ENCODE peak calls at places on chromosomes 3 and 15, in ten cellular contexts. P, B, D, I, U, R, Z, Q, M and E are unnamed samples.

GRCh38 chr3:90132220-90132619 is 1024.8 kb downstream of the EPHA3 start:
- DNase-seq in P (no peak), B (no peak), D (no peak), I (no peak), U (no peak), R (no peak), Z (no peak), Q (no peak), M (no peak), E (no peak)

GRCh38 chr15:95690631-95691340 is 639.7 kb upstream of the NR2F2 start:
- DNase-seq in P (no peak), B (no peak), D (no peak), I (no peak), U (no peak), R (no peak), Z (no peak), Q (no peak), M (no peak), E (no peak)

GRCh38 chr3:156577731-156578130 is 22.8 kb upstream of the SSR3 start:
- DNase-seq in P (no peak), B (no peak), D (no peak), I (no peak), U (no peak), R (no peak), Z (no peak), Q (no peak), M (no peak), E (no peak)

GRCh38 chr3:74897006-74897405 is 282.5 kb upstream of the CNTN3 start:
- DNase-seq in P (no peak), B (no peak), D (peak), I (no peak), U (no peak), R (no peak), Z (peak), Q (no peak), M (no peak), E (no peak)

GRCh38 chr15:88852476-88852875 is 42.9 kb downstream of the HAPLN3 start:
- DNase-seq in P (no peak), B (no peak), D (no peak), I (no peak), U (no peak), R (no peak), Z (no peak), Q (no peak), M (no peak), E (no peak)

GRCh38 chr15:77347197-77347596 is 72.7 kb downstream of the PEAK1 start:
- DNase-seq in P (no peak), B (no peak), D (no peak), I (no peak), U (no peak), R (no peak), Z (no peak), Q (no peak), M (no peak), E (no peak)

GRCh38 chr15:63284379-63284778 is 7.0 kb downstream of the APH1B start:
- DNase-seq in P (no peak), B (no peak), D (no peak), I (no peak), U (no peak), R (no peak), Z (no peak), Q (no peak), M (no peak), E (no peak)

GRCh38 chr3:183711516-183711915 is 13.9 kb downstream of the YEATS2 start:
- DNase-seq in P (no peak), B (no peak), D (no peak), I (no peak), U (no peak), R (no peak), Z (no peak), Q (no peak), M (no peak), E (no peak)

GRCh38 chr3:43704697-43705096 is 14.0 kb downstream of the ABHD5 start:
- DNase-seq in P (no peak), B (no peak), D (no peak), I (no peak), U (no peak), R (no peak), Z (peak), Q (no peak), M (no peak), E (no peak)

GRCh38 chr3:197258168-197258755 is 40.1 kb downstream of the DLG1 start:
- DNase-seq in P (no peak), B (no peak), D (no peak), I (no peak), U (no peak), R (no peak), Z (no peak), Q (no peak), M (no peak), E (no peak)

GRCh38 chr15:59062985-59063384 is 42.0 kb upstream of the CCNB2 start:
- DNase-seq in P (no peak), B (no peak), D (no peak), I (no peak), U (no peak), R (no peak), Z (no peak), Q (no peak), M (no peak), E (no peak)
- H3K4me3 ChIP-seq in P (no peak), B (no peak), D (no peak), I (no peak), U (no peak), R (no peak), Z (no peak), Q (no peak), M (no peak), E (no peak)

GRCh38 chr3:13011369-13012227 is 61.6 kb downstream of the IQSEC1 start:
- DNase-seq in P (no peak), B (no peak), D (peak), I (no peak), U (no peak), R (peak), Z (no peak), Q (peak), M (peak), E (peak)

GRCh38 chr3:13008114-13008995 is 64.9 kb downstream of the IQSEC1 start:
- DNase-seq in P (no peak), B (no peak), D (no peak), I (no peak), U (no peak), R (peak), Z (no peak), Q (no peak), M (no peak), E (no peak)

GRCh38 chr3:13010770-13011169 is 62.5 kb downstream of the IQSEC1 start:
- DNase-seq in P (no peak), B (no peak), D (no peak), I (no peak), U (no peak), R (no peak), Z (no peak), Q (peak), M (no peak), E (no peak)

GRCh38 chr3:13009132-13009945 is 63.9 kb downstream of the IQSEC1 start:
- DNase-seq in P (peak), B (peak), D (no peak), I (no peak), U (no peak), R (peak), Z (no peak), Q (peak), M (peak), E (peak)

DNA sequence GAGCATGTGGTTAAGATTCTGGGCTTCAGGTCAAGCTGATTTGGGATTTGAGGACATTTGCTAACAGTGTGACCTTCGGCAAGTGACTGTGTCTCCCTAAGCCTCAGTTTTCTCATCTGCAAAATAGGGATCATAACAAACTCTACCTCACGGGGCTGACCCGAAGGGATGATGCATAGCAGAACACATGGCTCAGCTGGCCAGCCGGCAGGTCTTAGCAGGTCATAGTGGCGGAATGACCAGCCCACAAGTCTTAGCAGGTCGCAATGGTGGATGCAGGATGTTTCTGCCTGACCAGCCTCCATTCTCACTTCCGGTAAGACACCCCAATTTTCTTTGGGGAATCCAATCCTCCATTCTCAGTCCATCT is 63.3 kb downstream of the IQSEC1 start:
- DNase-seq in P (no peak), B (no peak), D (no peak), I (no peak), U (no peak), R (peak), Z (no peak), Q (peak), M (no peak), E (no peak)
- H3K27ac ChIP-seq in P (no peak), B (no peak), D (no peak), I (no peak), U (peak), R (peak), Z (no peak), Q (peak), M (peak), E (peak)

GRCh38 chr3:1139071-1139470 is 46.2 kb downstream of the CNTN6 start:
- DNase-seq in P (no peak), B (no peak), D (no peak), I (no peak), U (no peak), R (no peak), Z (peak), Q (no peak), M (no peak), E (no peak)

GRCh38 chr3:1138036-1138435 is 45.2 kb downstream of the CNTN6 start:
- DNase-seq in P (no peak), B (no peak), D (no peak), I (no peak), U (no peak), R (no peak), Z (no peak), Q (no peak), M (no peak), E (no peak)

GRCh38 chr3:1131156-1131555 is 38.3 kb downstream of the CNTN6 start:
- DNase-seq in P (no peak), B (no peak), D (peak), I (no peak), U (no peak), R (no peak), Z (no peak), Q (no peak), M (no peak), E (no peak)

GRCh38 chr3:1135194-1135593 is 42.4 kb downstream of the CNTN6 start:
- DNase-seq in P (no peak), B (no peak), D (no peak), I (no peak), U (no peak), R (no peak), Z (no peak), Q (no peak), M (no peak), E (no peak)
- H3K4me3 ChIP-seq in P (no peak), B (no peak), D (no peak), I (no peak), U (no peak), R (no peak), Z (no peak), Q (no peak), M (no peak), E (no peak)

GRCh38 chr15:91553455-91553854 is 300.1 kb upstream of the SLCO3A1 start:
- DNase-seq in P (no peak), B (no peak), D (peak), I (no peak), U (no peak), R (no peak), Z (no peak), Q (peak), M (no peak), E (no peak)
- H3K27ac ChIP-seq in P (no peak), B (no peak), D (no peak), I (no peak), U (no peak), R (no peak), Z (no peak), Q (no peak), M (no peak), E (no peak)